ENCODE peak calls at places on chromosomes 12 and 14, in four cellular contexts. B is WTC11, J is GM12878, O is K562. C is an unnamed sample.

GRCh38 chr14:77004711-77005460 is 23.6 kb downstream of the IRF2BPL start:
- DNase-seq in B (no peak), J (no peak), O (no peak), C (no peak)

GRCh38 chr14:75568791-75569190 is 9.6 kb upstream of the FLVCR2 start:
- DNase-seq in B (no peak), J (no peak), O (no peak), C (no peak)

GRCh38 chr12:124520258-124520657 is 47.2 kb downstream of the NCOR2 start:
- DNase-seq in B (no peak), J (no peak), O (no peak), C (no peak)

GRCh38 chr12:20214286-20214685 is 154.1 kb upstream of the PDE3A start:
- DNase-seq in B (no peak), J (no peak), O (no peak), C (no peak)

GRCh38 chr12:7144414-7145120 is 14.4 kb downstream of the CLSTN3 start:
- DNase-seq in B (no peak), J (no peak), O (peak), C (peak)

GRCh38 chr12:15830538-15830937 is 41.4 kb upstream of the EPS8 start:
- DNase-seq in B (no peak), J (no peak), O (no peak), C (no peak)

GRCh38 chr12:109296431-109296830 is 12.7 kb downstream of the FOXN4 start:
- DNase-seq in B (no peak), J (no peak), O (no peak), C (no peak)

GRCh38 chr14:20692111-20692751 is 3.7 kb downstream of the ANG start:
- DNase-seq in B (no peak), J (no peak), O (no peak), C (no peak)

GRCh38 chr12:91628656-91629055 is 446.0 kb upstream of the DCN start:
- DNase-seq in B (no peak), J (no peak), O (no peak), C (no peak)

GRCh38 chr12:27382126-27382795 is 49.6 kb downstream of the BMAL2 start:
- DNase-seq in B (no peak), J (no peak), O (no peak), C (no peak)

GRCh38 chr12:69359531-69360347 is at the start of gene YEATS4:
- DNase-seq in B (peak), J (peak), O (peak), C (peak)

GRCh38 chr12:54390668-54391551 is 6.4 kb upstream of the ZNF385A start:
- DNase-seq in B (peak), J (no peak), O (peak), C (peak)

GRCh38 chr12:16258963-16259362 is 18.5 kb downstream of the SLC15A5 start:
- DNase-seq in B (no peak), J (no peak), O (no peak), C (no peak)

GRCh38 chr12:121295123-121295745 is 1.3 kb downstream of the CAMKK2 start:
- DNase-seq in B (no peak), J (no peak), O (no peak), C (peak)

GRCh38 chr12:104603545-104603973 is 146.8 kb downstream of the CHST11 start:
- DNase-seq in B (no peak), J (no peak), O (no peak), C (no peak)

GRCh38 chr12:47397664-47398281 is 308.1 kb downstream of the RPAP3 start:
- DNase-seq in B (no peak), J (no peak), O (no peak), C (no peak)

GRCh38 chr12:44428825-44429224 is 447.3 kb downstream of the NELL2 start:
- DNase-seq in B (peak), J (no peak), O (no peak), C (no peak)

GRCh38 chr12:87383705-87384104 is 645.5 kb downstream of the C12orf50 start:
- DNase-seq in B (no peak), J (no peak), O (no peak), C (no peak)

GRCh38 chr14:36773136-36773540 is 111.5 kb downstream of the PAX9 start:
- DNase-seq in B (no peak), J (no peak), O (peak), C (no peak)

GRCh38 chr14:53847881-53848280 is 108.7 kb downstream of the BMP4 start:
- DNase-seq in B (no peak), J (no peak), O (no peak), C (no peak)

GRCh38 chr12:26868505-26869494 is 35.8 kb upstream of the ITPR2 start:
- DNase-seq in B (no peak), J (no peak), O (no peak), C (no peak)

GRCh38 chr12:38921025-38921677 is 15.8 kb upstream of the CPNE8 start:
- DNase-seq in B (peak), J (no peak), O (peak), C (peak)

GRCh38 chr14:33309081-33309480 is 370.4 kb downstream of the NPAS3 start:
- DNase-seq in B (no peak), J (no peak), O (no peak), C (no peak)

GRCh38 chr14:67964391-67964812 is 144.8 kb downstream of the RAD51B start:
- DNase-seq in B (no peak), J (no peak), O (no peak), C (no peak)

GRCh38 chr14:23578560-23579310 is at the start of gene JPH4:
- DNase-seq in B (peak), J (no peak), O (peak), C (peak)

GRCh38 chr14:37150414-37150813 is 22.0 kb downstream of the SLC25A21 start:
- DNase-seq in B (no peak), J (no peak), O (no peak), C (peak)

GRCh38 chr14:59254146-59254910 is 65.9 kb downstream of the DAAM1 start:
- DNase-seq in B (no peak), J (no peak), O (no peak), C (peak)

DNA sequence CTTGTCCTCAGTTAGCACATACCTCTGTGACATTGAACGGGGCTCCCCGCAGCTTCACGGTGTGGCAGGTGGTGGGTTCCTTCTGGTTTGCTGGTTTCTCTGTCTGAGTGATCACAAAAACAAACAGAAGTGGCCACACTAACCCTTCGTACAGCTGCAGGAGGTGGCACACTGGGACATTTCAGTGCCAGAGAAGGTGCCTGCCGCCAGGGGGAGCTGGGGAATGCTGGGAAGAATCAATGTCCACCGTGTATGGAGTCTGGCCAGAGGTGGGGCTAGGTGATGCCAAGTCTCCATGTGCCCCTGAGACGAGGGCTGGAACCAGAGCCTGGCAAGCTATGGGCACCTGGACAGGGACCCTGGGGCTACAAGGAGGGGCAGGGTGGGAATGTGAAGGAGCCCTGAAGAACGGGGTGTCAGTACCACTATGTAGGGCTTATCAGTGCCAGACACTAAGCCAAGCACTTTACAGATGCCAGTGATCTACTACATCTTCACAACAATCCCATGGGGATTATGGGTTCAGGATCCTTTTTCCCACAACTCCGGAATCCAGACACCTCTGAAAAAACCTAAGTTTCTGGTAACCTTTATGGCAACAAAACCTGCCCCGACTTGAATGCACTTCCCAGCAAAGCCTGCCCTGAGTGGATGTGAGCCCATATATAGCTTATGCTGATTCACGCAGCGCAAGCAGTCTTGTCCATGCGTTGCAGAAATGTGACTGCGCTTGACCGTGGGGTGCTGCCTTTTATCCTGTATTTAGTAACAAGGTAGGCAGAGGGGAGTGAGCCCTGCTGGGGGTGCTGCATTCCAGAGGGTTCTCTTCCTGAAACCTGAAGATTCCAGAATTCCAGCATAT is 10.8 kb downstream of the RBM19 start:
- DNase-seq in B (peak), J (no peak), O (peak), C (peak)
- TF ChIP-seq USF1 in B (no peak), J (no peak), O (no peak), C (no peak)

GRCh38 chr14:74302160-74302628 is 540 bp downstream of the ABCD4 start:
- DNase-seq in B (no peak), J (peak), O (peak), C (peak)
- TF ChIP-seq USF1 in B (no peak), J (no peak), O (no peak), C (no peak)

GRCh38 chr14:29814153-29815057 is 113.2 kb downstream of the PRKD1 start:
- DNase-seq in B (no peak), J (no peak), O (no peak), C (no peak)

GRCh38 chr14:29805415-29806123 is 122.1 kb downstream of the PRKD1 start:
- DNase-seq in B (no peak), J (no peak), O (peak), C (no peak)

GRCh38 chr14:29810064-29810463 is 117.6 kb downstream of the PRKD1 start:
- DNase-seq in B (no peak), J (no peak), O (no peak), C (no peak)

GRCh38 chr14:29806124-29806517 is 121.5 kb downstream of the PRKD1 start:
- DNase-seq in B (no peak), J (no peak), O (no peak), C (no peak)

DNA sequence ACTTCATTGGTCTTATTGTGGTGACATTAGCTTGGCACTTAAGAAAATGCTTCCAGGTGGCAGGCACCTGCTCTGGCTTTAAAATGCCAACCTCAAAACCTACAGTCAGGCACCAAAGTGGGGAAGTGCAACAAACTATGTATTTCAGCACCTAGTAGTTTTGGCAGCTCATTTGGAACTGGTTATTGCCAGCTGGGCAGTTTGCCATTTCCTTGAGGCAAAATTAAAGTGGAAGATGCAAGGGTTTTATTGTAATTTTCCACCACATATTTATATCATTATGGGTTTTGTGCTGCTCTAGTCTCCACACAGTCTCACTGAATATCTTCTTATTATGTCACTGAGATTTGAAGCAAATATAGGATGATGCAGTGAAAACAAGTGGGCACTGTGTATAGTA is 117.0 kb downstream of the PRKD1 start:
- DNase-seq in B (no peak), J (no peak), O (no peak), C (no peak)
- TF ChIP-seq USF1 in B (no peak), J (no peak), O (no peak), C (no peak)

DNA sequence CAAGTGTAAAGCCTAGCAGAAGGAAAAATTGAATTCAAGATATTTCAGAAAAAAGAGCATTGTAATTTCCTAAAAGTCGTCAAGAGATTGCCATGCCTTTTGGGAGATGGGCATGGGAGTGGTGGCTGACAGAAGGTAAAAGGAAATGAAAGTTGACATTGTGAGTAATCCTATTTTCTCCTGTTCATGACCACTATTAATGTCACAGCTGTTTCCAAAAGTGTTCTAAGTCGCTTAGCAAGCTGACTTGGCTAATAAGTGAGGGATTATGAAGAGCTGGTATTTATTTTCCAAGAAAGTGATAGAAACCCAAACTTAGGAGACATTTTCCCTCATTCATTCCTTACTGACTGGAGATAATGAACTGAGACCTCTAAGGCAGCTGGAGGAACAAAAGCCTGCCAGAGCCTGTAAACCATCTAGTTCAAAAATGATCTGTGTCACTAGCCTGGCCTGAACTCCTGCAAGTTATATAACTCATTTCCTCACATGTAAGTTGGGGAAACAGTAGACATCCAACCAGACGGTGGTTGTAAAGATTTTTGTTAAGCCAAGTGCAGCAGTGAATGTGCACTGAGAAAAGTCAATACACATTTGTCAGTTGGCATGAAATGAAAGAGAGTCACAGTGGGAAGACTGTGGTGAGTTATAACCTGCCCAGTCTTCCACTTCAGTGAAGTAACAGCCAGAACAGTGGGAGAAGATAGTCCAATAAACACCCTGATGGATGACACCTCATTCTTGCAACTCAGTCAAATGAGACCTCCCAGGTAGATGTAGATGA is 75.8 kb downstream of the DIO2 start:
- DNase-seq in B (no peak), J (no peak), O (no peak), C (no peak)
- TF ChIP-seq USF1 in B (no peak), J (no peak), O (no peak), C (no peak)

DNA sequence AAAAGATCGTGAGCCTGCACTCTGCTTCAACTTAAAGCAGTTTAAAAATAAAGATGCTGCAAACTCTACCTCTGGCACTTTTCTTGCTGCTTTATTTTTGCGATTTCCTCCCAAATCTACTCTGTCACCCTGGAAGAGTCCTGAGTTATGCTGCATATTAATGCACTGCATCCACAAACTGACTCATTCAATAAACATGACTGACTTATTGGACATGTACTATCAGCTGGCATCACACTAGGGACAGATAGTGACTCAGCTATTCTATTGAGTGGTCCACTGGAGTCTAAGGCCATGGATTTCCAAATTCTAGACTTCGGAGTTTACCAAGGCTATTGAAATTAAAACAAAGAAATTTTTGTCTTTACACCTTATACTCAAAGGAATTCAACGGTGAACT is 90.7 kb upstream of the PTPRR start:
- DNase-seq in B (no peak), J (no peak), O (no peak), C (no peak)
- TF ChIP-seq USF1 in B (no peak), J (no peak), O (no peak), C (no peak)

GRCh38 chr12:14647028-14647750 is 49.2 kb downstream of the GUCY2C start:
- DNase-seq in B (no peak), J (no peak), O (no peak), C (no peak)

GRCh38 chr12:14651371-14651770 is 45.0 kb downstream of the GUCY2C start:
- DNase-seq in B (no peak), J (no peak), O (no peak), C (no peak)

GRCh38 chr12:14654842-14655241 is 41.6 kb downstream of the GUCY2C start:
- DNase-seq in B (no peak), J (no peak), O (no peak), C (no peak)

GRCh38 chr12:14654416-14654815 is 42.0 kb downstream of the GUCY2C start:
- DNase-seq in B (no peak), J (no peak), O (no peak), C (no peak)

GRCh38 chr12:14650791-14651190 is 45.6 kb downstream of the GUCY2C start:
- DNase-seq in B (no peak), J (no peak), O (no peak), C (no peak)
- TF ChIP-seq USF1 in B (no peak), J (no peak), O (no peak), C (no peak)

DNA sequence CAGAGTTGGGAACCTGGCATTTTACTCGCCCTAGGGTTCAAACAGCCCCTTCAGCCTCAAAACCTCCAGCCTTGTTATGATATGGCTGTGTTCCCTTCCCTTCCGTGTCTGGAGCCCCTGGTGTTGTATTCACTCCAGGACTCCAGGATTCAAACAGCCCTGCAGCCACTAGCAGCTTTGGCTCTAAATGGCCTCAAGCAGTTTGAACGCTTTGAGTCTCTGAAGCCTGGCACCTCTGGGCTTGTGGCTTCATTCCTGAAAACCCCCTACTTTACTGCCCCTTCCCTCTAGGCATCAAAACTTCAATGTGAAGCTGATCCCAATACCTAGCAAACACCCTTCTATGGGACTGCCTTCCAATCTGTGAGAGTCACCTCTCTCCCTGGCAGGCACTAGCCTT is 67.9 kb upstream of the RMST start:
- DNase-seq in B (no peak), J (no peak), O (no peak), C (no peak)
- TF ChIP-seq USF1 in B (no peak), J (no peak), O (no peak), C (no peak)

GRCh38 chr14:88198441-88198840 is 124.6 kb downstream of the KCNK10 start:
- DNase-seq in B (no peak), J (no peak), O (no peak), C (no peak)
- TF ChIP-seq USF1 in B (no peak), J (no peak), O (no peak), C (no peak)

DNA sequence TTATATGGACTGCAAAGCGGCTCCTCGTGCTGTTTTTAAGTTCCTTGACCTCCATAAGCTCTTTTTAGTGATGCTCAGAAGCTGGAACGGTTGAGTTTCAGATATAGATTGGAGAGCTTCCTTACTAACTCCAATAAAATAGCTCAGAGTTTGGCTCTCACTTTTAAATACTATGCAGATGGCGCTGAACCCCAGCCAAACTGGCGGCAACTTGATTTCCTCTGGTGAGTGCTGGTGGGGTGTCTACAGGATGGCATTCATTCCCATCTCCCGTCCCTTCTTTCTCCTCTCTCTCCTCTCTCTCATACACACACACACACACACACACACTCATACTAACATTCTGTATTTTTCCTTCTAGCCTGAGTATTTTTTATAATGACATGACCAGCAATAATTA is 346.3 kb downstream of the ETNK1 start:
- DNase-seq in B (no peak), J (no peak), O (no peak), C (no peak)
- TF ChIP-seq USF1 in B (no peak), J (no peak), O (no peak), C (no peak)

GRCh38 chr14:56816575-56817391 is 6.5 kb upstream of the OTX2 start:
- DNase-seq in B (peak), J (no peak), O (no peak), C (no peak)
- TF ChIP-seq USF1 in B (peak), J (no peak), O (no peak), C (no peak)